ENCODE peak calls at places on chromosomes 7 and 10, in five cellular contexts. One of them, this sample, is unnamed.

GRCh38 chr7:43572516-43573049 is 10.3 kb upstream of the STK17A start:
- DNase-seq in T-helper 9 cell: no peak
- DNase-seq in cerebellum: no peak
- DNase-seq in T-helper 2 cell: no peak
- DNase-seq in A673: no peak
- DNase-seq in this sample: peak; percentile 98

GRCh38 chr10:95056744-95057363 is 12.4 kb downstream of the CYP2C8 start:
- DNase-seq in T-helper 2 cell: no peak
- DNase-seq in A673: no peak
- DNase-seq in cerebellum: no peak
- DNase-seq in T-helper 9 cell: no peak
- DNase-seq in this sample: no peak

GRCh38 chr7:46058424-46058823 is 137.4 kb upstream of the IGFBP3 start:
- DNase-seq in cerebellum: no peak
- DNase-seq in T-helper 9 cell: no peak
- DNase-seq in A673: no peak
- DNase-seq in T-helper 2 cell: no peak
- DNase-seq in this sample: no peak

GRCh38 chr10:19749185-19749729 is 67.0 kb upstream of the PLXDC2 start:
- DNase-seq in cerebellum: no peak
- DNase-seq in T-helper 9 cell: no peak
- DNase-seq in A673: no peak
- DNase-seq in T-helper 2 cell: no peak
- DNase-seq in this sample: no peak

GRCh38 chr10:58414270-58415041 is 29.2 kb downstream of the TFAM start:
- DNase-seq in T-helper 9 cell: no peak
- DNase-seq in T-helper 2 cell: no peak
- DNase-seq in A673: peak; percentile 54
- DNase-seq in cerebellum: no peak
- DNase-seq in this sample: peak; percentile 73

GRCh38 chr10:129622736-129623135 is 155.7 kb downstream of the MGMT start:
- DNase-seq in A673: peak; percentile 64
- DNase-seq in T-helper 9 cell: no peak
- DNase-seq in cerebellum: no peak
- DNase-seq in T-helper 2 cell: no peak
- DNase-seq in this sample: no peak

GRCh38 chr7:108246227-108246837 is 116.2 kb upstream of the LAMB4 start:
- DNase-seq in A673: no peak
- DNase-seq in T-helper 2 cell: no peak
- DNase-seq in T-helper 9 cell: no peak
- DNase-seq in cerebellum: no peak
- DNase-seq in this sample: peak; percentile 38

GRCh38 chr10:113820507-113820906 is 33.4 kb downstream of the DCLRE1A start:
- DNase-seq in T-helper 2 cell: no peak
- DNase-seq in A673: no peak
- DNase-seq in T-helper 9 cell: no peak
- DNase-seq in cerebellum: no peak
- DNase-seq in this sample: no peak

GRCh38 chr10:58854811-58855210 is 321.6 kb upstream of the PHYHIPL start:
- DNase-seq in A673: no peak
- DNase-seq in T-helper 9 cell: no peak
- DNase-seq in cerebellum: no peak
- DNase-seq in T-helper 2 cell: no peak
- DNase-seq in this sample: no peak

GRCh38 chr10:73307203-73307800 is 51.4 kb downstream of the CFAP70 start:
- DNase-seq in A673: no peak
- DNase-seq in cerebellum: no peak
- DNase-seq in T-helper 9 cell: no peak
- DNase-seq in T-helper 2 cell: no peak
- DNase-seq in this sample: no peak

GRCh38 chr7:140402178-140402835 is 1.6 kb upstream of the RAB19 start:
- DNase-seq in T-helper 9 cell: no peak
- DNase-seq in cerebellum: no peak
- DNase-seq in T-helper 2 cell: no peak
- DNase-seq in A673: no peak
- DNase-seq in this sample: peak; percentile 48

GRCh38 chr10:73060173-73060572 is 36.5 kb downstream of the P4HA1 start:
- DNase-seq in T-helper 2 cell: no peak
- DNase-seq in cerebellum: no peak
- DNase-seq in T-helper 9 cell: no peak
- DNase-seq in A673: no peak
- DNase-seq in this sample: no peak

GRCh38 chr10:60731134-60731883 is 47.0 kb upstream of the CDK1 start:
- DNase-seq in T-helper 9 cell: no peak
- DNase-seq in T-helper 2 cell: no peak
- DNase-seq in cerebellum: no peak
- DNase-seq in A673: no peak
- DNase-seq in this sample: no peak

GRCh38 chr7:143382126-143382790 is 1.1 kb downstream of the ZYX start:
- DNase-seq in T-helper 2 cell: no peak
- DNase-seq in cerebellum: no peak
- DNase-seq in T-helper 9 cell: no peak
- DNase-seq in A673: peak; percentile 13
- DNase-seq in this sample: no peak

This sample was measured in SK-MEL-5.